ENCODE peak calls at places on chromosome 5, in seven cellular contexts. One of them, this sample, is unnamed.

GRCh38 chr5:14732991-14733390 is 68.5 kb downstream of the OTULIN start:
- DNase-seq in NB4: no peak
- DNase-seq in left cardiac atrium: no peak
- DNase-seq in SW 1271: no peak
- DNase-seq in activated gamma-delta T cell treated with anti-CD3 and anti-CD28 coated beads, Interleukin-2, amount 50 U/mL, for 16 hours: no peak
- DNase-seq in AML-193: no peak
- DNase-seq in ELF-1: no peak
- DNase-seq in this sample: no peak

GRCh38 chr5:150063638-150064037 is 22.7 kb downstream of the CSF1R start:
- DNase-seq in ELF-1: no peak
- DNase-seq in NB4: no peak
- DNase-seq in left cardiac atrium: no peak
- DNase-seq in AML-193: no peak
- DNase-seq in activated gamma-delta T cell treated with anti-CD3 and anti-CD28 coated beads, Interleukin-2, amount 50 U/mL, for 16 hours: no peak
- DNase-seq in SW 1271: no peak
- DNase-seq in this sample: no peak

GRCh38 chr5:135238622-135239460 is 160.2 kb downstream of the MACROH2A1 start:
- DNase-seq in SW 1271: no peak
- DNase-seq in NB4: no peak
- DNase-seq in AML-193: no peak
- DNase-seq in activated gamma-delta T cell treated with anti-CD3 and anti-CD28 coated beads, Interleukin-2, amount 50 U/mL, for 16 hours: no peak
- DNase-seq in left cardiac atrium: no peak
- DNase-seq in ELF-1: peak
- DNase-seq in this sample: no peak

GRCh38 chr5:178229861-178230260 is 2.7 kb downstream of the PHYKPL start:
- DNase-seq in activated gamma-delta T cell treated with anti-CD3 and anti-CD28 coated beads, Interleukin-2, amount 50 U/mL, for 16 hours: no peak
- DNase-seq in AML-193: no peak
- DNase-seq in ELF-1: no peak
- DNase-seq in SW 1271: no peak
- DNase-seq in NB4: no peak
- DNase-seq in left cardiac atrium: no peak
- DNase-seq in this sample: no peak

GRCh38 chr5:151676719-151677118 is 10.0 kb downstream of the SPARC start:
- DNase-seq in AML-193: no peak
- DNase-seq in activated gamma-delta T cell treated with anti-CD3 and anti-CD28 coated beads, Interleukin-2, amount 50 U/mL, for 16 hours: no peak
- DNase-seq in left cardiac atrium: no peak
- DNase-seq in ELF-1: no peak
- DNase-seq in SW 1271: no peak
- DNase-seq in NB4: no peak
- DNase-seq in this sample: no peak

GRCh38 chr5:112752335-112752734 is 14.7 kb downstream of the APC start:
- DNase-seq in AML-193: no peak
- DNase-seq in NB4: no peak
- DNase-seq in activated gamma-delta T cell treated with anti-CD3 and anti-CD28 coated beads, Interleukin-2, amount 50 U/mL, for 16 hours: no peak
- DNase-seq in left cardiac atrium: no peak
- DNase-seq in ELF-1: no peak
- DNase-seq in SW 1271: no peak
- DNase-seq in this sample: no peak

GRCh38 chr5:83562817-83563557 is 91.4 kb downstream of the VCAN start:
- DNase-seq in SW 1271: no peak
- DNase-seq in AML-193: no peak
- DNase-seq in activated gamma-delta T cell treated with anti-CD3 and anti-CD28 coated beads, Interleukin-2, amount 50 U/mL, for 16 hours: no peak
- DNase-seq in left cardiac atrium: no peak
- DNase-seq in ELF-1: no peak
- DNase-seq in NB4: no peak
- DNase-seq in this sample: no peak

GRCh38 chr5:53642006-53642405 is 81.6 kb downstream of the NDUFS4 start:
- DNase-seq in left cardiac atrium: no peak
- DNase-seq in activated gamma-delta T cell treated with anti-CD3 and anti-CD28 coated beads, Interleukin-2, amount 50 U/mL, for 16 hours: no peak
- DNase-seq in AML-193: no peak
- DNase-seq in ELF-1: no peak
- DNase-seq in SW 1271: no peak
- DNase-seq in NB4: no peak
- DNase-seq in this sample: no peak

GRCh38 chr5:82348749-82349148 is 70.6 kb upstream of the RPS23 start:
- DNase-seq in ELF-1: no peak
- DNase-seq in activated gamma-delta T cell treated with anti-CD3 and anti-CD28 coated beads, Interleukin-2, amount 50 U/mL, for 16 hours: no peak
- DNase-seq in AML-193: no peak
- DNase-seq in left cardiac atrium: peak
- DNase-seq in NB4: no peak
- DNase-seq in SW 1271: no peak
- DNase-seq in this sample: peak

This sample was measured in heart right ventricle.